ENCODE peak calls at places on chromosomes 1 and 21, in five cellular contexts. N is transverse colon; R is CD8-positive, alpha-beta T cell; B is thoracic aorta; F is fibroblast of lung. E is an unnamed sample.

GRCh38 chr1:245258271-245258920 is 103.6 kb downstream of the KIF26B start:
- DNase-seq in N (peak), R (no peak), B (no peak), F (peak), E (no peak)

GRCh38 chr1:7993593-7994479 is 32.3 kb downstream of the ERRFI1 start:
- DNase-seq in N (no peak), R (no peak), B (no peak), F (peak), E (no peak)

GRCh38 chr1:91273875-91274274 is 130.8 kb downstream of the HFM1 start:
- DNase-seq in N (no peak), R (no peak), B (no peak), F (peak), E (no peak)

GRCh38 chr1:173628888-173629287 is 6.2 kb upstream of the TEX50 start:
- DNase-seq in N (no peak), R (no peak), B (no peak), F (no peak), E (no peak)

GRCh38 chr1:219085988-219086387 is 87.7 kb upstream of the LYPLAL1 start:
- DNase-seq in N (no peak), R (no peak), B (no peak), F (peak), E (no peak)

GRCh38 chr1:53336146-53336545 is 8.3 kb upstream of the LRP8 start:
- DNase-seq in N (no peak), R (peak), B (no peak), F (no peak), E (peak)

GRCh38 chr1:161082996-161083742 is 6.2 kb downstream of the NECTIN4 start:
- DNase-seq in N (peak), R (no peak), B (peak), F (peak), E (peak)

GRCh38 chr1:34785875-34786470 is 5.0 kb downstream of the GJB3 start:
- DNase-seq in N (no peak), R (peak), B (no peak), F (no peak), E (peak)

GRCh38 chr1:182383037-182383661 is 8.4 kb downstream of the GLUL start:
- DNase-seq in N (no peak), R (no peak), B (no peak), F (no peak), E (no peak)

GRCh38 chr1:183310753-183311465 is 107.3 kb downstream of the NMNAT2 start:
- DNase-seq in N (no peak), R (no peak), B (peak), F (peak), E (no peak)

GRCh38 chr1:220887202-220887867 is 8.1 kb downstream of the HLX start:
- DNase-seq in N (no peak), R (no peak), B (no peak), F (no peak), E (no peak)

GRCh38 chr1:85894651-85895050 is 186.4 kb upstream of the ZNHIT6 start:
- DNase-seq in N (no peak), R (no peak), B (no peak), F (peak), E (no peak)

GRCh38 chr1:235984041-235984820 is 80.7 kb downstream of the NID1 start:
- DNase-seq in N (no peak), R (no peak), B (no peak), F (peak), E (no peak)

GRCh38 chr1:14476170-14476955 is 122.1 kb upstream of the KAZN start:
- DNase-seq in N (no peak), R (no peak), B (no peak), F (peak), E (no peak)

GRCh38 chr1:167833904-167834303 is 80.0 kb downstream of the ADCY10 start:
- DNase-seq in N (no peak), R (no peak), B (no peak), F (no peak), E (no peak)

GRCh38 chr1:226862900-226863299 is 7.5 kb upstream of the PSEN2 start:
- DNase-seq in N (no peak), R (no peak), B (no peak), F (peak), E (no peak)

GRCh38 chr1:56897150-56898004 is 42.8 kb downstream of the C8A start:
- DNase-seq in N (no peak), R (no peak), B (no peak), F (peak), E (no peak)

DNA sequence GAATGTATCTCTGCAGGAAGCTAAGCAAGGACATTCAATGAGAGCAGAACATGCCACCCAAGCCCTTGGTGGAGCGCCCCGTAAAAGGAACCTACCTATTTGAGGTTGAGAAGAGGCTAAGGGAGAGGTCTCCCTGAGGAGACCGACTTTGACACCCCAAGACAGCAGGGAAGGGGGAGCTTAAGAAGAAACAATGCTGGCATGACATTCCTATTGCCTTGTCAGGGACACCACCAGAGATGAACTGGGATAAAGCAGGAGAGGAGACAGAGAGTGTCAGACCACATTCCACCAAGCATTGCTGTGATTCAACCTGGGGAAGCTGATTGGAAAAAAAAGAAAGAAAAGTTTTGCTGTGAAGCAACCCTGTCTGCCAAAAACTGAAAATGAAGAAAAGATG is 13.3 kb upstream of the S100A2 start:
- DNase-seq in N (no peak), R (no peak), B (no peak), F (no peak), E (no peak)
- H3K27ac ChIP-seq in N (no peak), R (no peak), B (no peak), F (no peak), E (no peak)

GRCh38 chr21:45931397-45931969 is 50.1 kb upstream of the COL6A1 start:
- DNase-seq in N (no peak), R (no peak), B (no peak), F (no peak), E (no peak)
- H3K27ac ChIP-seq in N (no peak), R (no peak), B (no peak), F (no peak), E (no peak)

GRCh38 chr1:162733336-162733590 is 57.2 kb upstream of the HSD17B7 start:
- DNase-seq in N (no peak), R (no peak), B (no peak), F (no peak), E (no peak)
- H3K27ac ChIP-seq in N (peak), R (no peak), B (peak), F (no peak), E (peak)

DNA sequence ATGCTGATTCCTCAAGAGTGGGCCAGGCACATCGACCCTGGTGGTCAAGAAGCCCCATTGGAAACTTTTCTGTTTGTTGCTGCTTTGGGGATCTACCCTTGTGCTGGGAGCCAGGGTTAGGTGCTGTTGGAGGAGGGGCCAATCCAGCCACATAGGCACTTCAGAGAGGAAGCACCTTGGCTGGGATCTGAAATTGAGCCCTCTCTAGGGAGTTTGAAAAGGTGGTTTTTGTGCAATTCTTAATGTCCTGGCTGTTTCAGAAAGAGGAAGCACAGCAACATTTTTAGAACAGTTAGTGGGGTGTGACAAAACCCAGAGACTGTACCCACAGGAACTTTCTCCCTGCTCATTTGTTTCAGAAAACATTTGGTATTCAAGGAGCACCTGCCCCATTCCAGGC is 17.2 kb upstream of the BEND5 start:
- DNase-seq in N (no peak), R (no peak), B (no peak), F (no peak), E (no peak)
- H3K27ac ChIP-seq in N (no peak), R (no peak), B (no peak), F (no peak), E (no peak)

GRCh38 chr1:109501644-109502367 is 7.7 kb downstream of the AMIGO1 start:
- DNase-seq in N (no peak), R (peak), B (no peak), F (no peak), E (no peak)

GRCh38 chr1:109502368-109502851 is 7.1 kb downstream of the AMIGO1 start:
- DNase-seq in N (no peak), R (peak), B (no peak), F (no peak), E (no peak)

GRCh38 chr1:109500886-109501285 is 7.0 kb downstream of the CYB561D1 start:
- DNase-seq in N (no peak), R (no peak), B (no peak), F (peak), E (no peak)

GRCh38 chr1:109504974-109505373 is 4.6 kb downstream of the AMIGO1 start:
- DNase-seq in N (no peak), R (no peak), B (no peak), F (no peak), E (no peak)

DNA sequence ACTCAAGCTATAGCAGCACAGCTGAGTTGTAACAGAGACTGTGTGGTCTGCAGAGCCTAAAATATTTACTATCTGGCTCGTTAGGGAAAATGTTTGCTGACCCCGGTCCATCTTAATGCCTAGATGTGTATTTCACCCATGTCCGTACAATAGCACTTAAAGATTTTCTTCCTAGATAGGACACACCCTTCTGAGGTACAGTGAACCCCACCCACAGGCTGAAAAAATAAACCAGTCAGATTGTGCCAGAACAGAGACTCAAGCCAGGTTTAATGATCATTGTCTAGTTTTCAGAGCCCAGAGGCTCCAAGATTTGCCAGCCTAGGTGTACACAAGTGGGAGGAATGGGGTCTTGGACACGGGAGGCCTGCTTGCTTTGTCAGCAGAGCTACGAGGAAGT is 5.6 kb downstream of the AMIGO1 start:
- DNase-seq in N (no peak), R (no peak), B (no peak), F (no peak), E (no peak)
- H3K27ac ChIP-seq in N (peak), R (peak), B (no peak), F (no peak), E (peak)

GRCh38 chr1:25871704-25872494 is 3.6 kb downstream of the PAQR7 start:
- DNase-seq in N (no peak), R (no peak), B (no peak), F (no peak), E (peak)
- H3K27ac ChIP-seq in N (peak), R (no peak), B (no peak), F (no peak), E (no peak)